ENCODE peak calls at places on chromosomes 2 and 18, in four cellular contexts. W, L, Y and U are unnamed samples. For H3K36me3, the result is how much of the 10 kb centered on the place peaks cover.

GRCh38 chr2:61419570-61419969 is 51.3 kb downstream of the USP34 start:
- DNase-seq in L (no peak), Y (no peak), W (no peak), U (no peak)

GRCh38 chr18:48408111-48408726 is 964 bp downstream of the ZBTB7C start:
- DNase-seq in W (no peak), L (no peak), Y (peak), U (no peak)

GRCh38 chr18:56060967-56061541 is 473.1 kb upstream of the TCF4 start:
- DNase-seq in L (no peak), W (no peak), Y (no peak), U (no peak)

GRCh38 chr2:122055541-122055940 is 300.1 kb downstream of the TSN start:
- DNase-seq in Y (no peak), W (no peak), L (no peak), U (no peak)

GRCh38 chr2:38298539-38298938 is 78.5 kb downstream of the ATL2 start:
- DNase-seq in L (no peak), W (no peak), Y (no peak), U (no peak)

GRCh38 chr2:171747371-171747770 is 60.1 kb downstream of the DYNC1I2 start:
- DNase-seq in L (no peak), W (no peak), Y (no peak), U (no peak)

GRCh38 chr2:222193328-222194008 is 105.3 kb downstream of the PAX3 start:
- DNase-seq in L (no peak), W (no peak), Y (no peak), U (no peak)

GRCh38 chr2:83370419-83370762 is 1088.7 kb downstream of the SUCLG1 start:
- DNase-seq in Y (no peak), W (no peak), L (no peak), U (no peak)

GRCh38 chr2:9135804-9136558 is 70.6 kb upstream of the ASAP2 start:
- DNase-seq in L (no peak), W (no peak), Y (no peak), U (no peak)

GRCh38 chr18:40357536-40357935 is 1597.5 kb upstream of the PIK3C3 start:
- DNase-seq in L (no peak), W (no peak), Y (no peak), U (no peak)

GRCh38 chr2:24164416-24164973 is 10.4 kb upstream of the FAM228A start:
- DNase-seq in L (no peak), W (no peak), Y (no peak), U (no peak)

GRCh38 chr2:134988994-134989605 is 58.1 kb downstream of the MAP3K19 start:
- DNase-seq in L (no peak), Y (no peak), W (peak), U (no peak)

GRCh38 chr2:85780316-85781092 is 26.7 kb downstream of the ATOH8 start:
- DNase-seq in Y (peak), W (no peak), L (no peak), U (no peak)

GRCh38 chr2:46338674-46339073 is 41.5 kb downstream of the EPAS1 start:
- DNase-seq in W (no peak), L (no peak), Y (no peak), U (no peak)

GRCh38 chr18:25169701-25170100 is 182.3 kb downstream of the ZNF521 start:
- DNase-seq in Y (no peak), W (no peak), L (no peak), U (no peak)

GRCh38 chr18:52322307-52322706 is 17.7 kb upstream of the DCC start:
- DNase-seq in Y (no peak), W (no peak), L (no peak), U (no peak)

GRCh38 chr18:58784601-58785137 is 80.0 kb upstream of the ZNF532 start:
- DNase-seq in W (no peak), L (no peak), Y (no peak), U (no peak)

GRCh38 chr2:112149194-112149593 is 11.0 kb downstream of the FBLN7 start:
- DNase-seq in W (no peak), L (no peak), Y (no peak), U (no peak)

GRCh38 chr18:31243740-31244512 is 74.0 kb upstream of the DSG1 start:
- DNase-seq in W (no peak), Y (no peak), L (no peak), U (no peak)

GRCh38 chr2:121902171-121902591 is 146.7 kb downstream of the TSN start:
- DNase-seq in W (no peak), Y (no peak), L (no peak), U (no peak)

GRCh38 chr2:85272357-85272756 is 55.4 kb downstream of the TGOLN2 start:
- DNase-seq in L (no peak), W (no peak), Y (no peak), U (no peak)

GRCh38 chr18:22176622-22177495 is 7.5 kb downstream of the GATA6 start:
- DNase-seq in L (no peak), W (no peak), Y (no peak), U (no peak)

GRCh38 chr2:130819226-130819914 is 17.3 kb upstream of the ARHGEF4 start:
- DNase-seq in Y (no peak), L (no peak), W (no peak), U (no peak)

GRCh38 chr2:189092936-189093335 is 86.6 kb downstream of the COL5A2 start:
- DNase-seq in Y (peak), W (no peak), L (no peak), U (peak)

GRCh38 chr2:173502296-173502695 is 147.6 kb downstream of the CDCA7 start:
- DNase-seq in Y (no peak), L (no peak), W (no peak), U (no peak)

GRCh38 chr2:241656190-241656741 is 18.8 kb downstream of the ATG4B start:
- DNase-seq in Y (no peak), W (no peak), L (no peak), U (no peak)

GRCh38 chr2:241660593-241661213 is 23.2 kb downstream of the ATG4B start:
- DNase-seq in L (no peak), Y (no peak), W (no peak), U (no peak)

GRCh38 chr2:241657851-241658254 is 20.4 kb downstream of the ATG4B start:
- DNase-seq in L (no peak), Y (no peak), W (no peak), U (no peak)

GRCh38 chr2:241658296-241658695 is 20.8 kb downstream of the ATG4B start:
- DNase-seq in W (no peak), Y (no peak), L (no peak), U (no peak)

DNA sequence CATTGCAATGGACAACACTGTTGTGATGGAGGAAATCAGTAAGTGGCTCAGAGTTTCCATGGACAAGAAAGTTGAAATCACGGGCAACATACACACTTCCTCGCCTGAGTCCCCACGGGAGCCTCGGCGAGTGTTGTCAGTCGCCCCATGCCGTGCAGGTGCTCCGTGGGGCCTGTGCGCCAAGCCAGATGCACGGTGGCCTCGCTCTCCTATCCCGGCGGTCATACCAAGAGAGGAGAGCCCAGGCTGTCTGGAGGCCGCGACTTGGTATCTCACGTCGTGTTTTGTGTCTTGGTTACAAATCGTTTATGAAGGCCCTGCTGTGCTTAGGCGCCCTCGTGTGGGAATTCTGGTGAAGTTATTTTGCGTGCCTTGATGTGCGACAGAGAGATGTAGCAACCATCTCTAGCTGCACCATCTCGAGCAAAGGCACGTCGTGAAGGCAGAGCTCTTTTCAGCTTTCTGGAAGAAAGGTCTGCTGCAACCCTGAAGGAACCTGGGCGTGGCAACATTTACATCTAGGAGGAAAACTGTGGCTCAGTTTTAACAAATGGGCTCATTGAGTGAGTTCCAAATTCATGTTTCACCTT is 21.8 kb downstream of the ATG4B start:
- DNase-seq in L (no peak), W (peak), Y (no peak), U (peak)
- H3K36me3 ChIP-seq in L (under half), W (under half), Y (under half), U (under half)

GRCh38 chr2:239181074-239181581 is 219.7 kb downstream of the HDAC4 start:
- DNase-seq in L (no peak), W (no peak), Y (no peak), U (no peak)
- H3K36me3 ChIP-seq in L (under half), W (under half), Y (under half), U (under half)

GRCh38 chr2:157424374-157424773 is 19.5 kb downstream of the CYTIP start:
- DNase-seq in W (no peak), L (no peak), Y (no peak), U (no peak)

GRCh38 chr2:157428500-157429175 is 15.3 kb downstream of the CYTIP start:
- DNase-seq in Y (no peak), W (no peak), L (no peak), U (no peak)

GRCh38 chr2:157427922-157428303 is 16.0 kb downstream of the CYTIP start:
- DNase-seq in L (no peak), W (no peak), Y (no peak), U (no peak)

GRCh38 chr2:157427003-157427921 is 16.6 kb downstream of the CYTIP start:
- DNase-seq in Y (no peak), W (no peak), L (no peak), U (no peak)

DNA sequence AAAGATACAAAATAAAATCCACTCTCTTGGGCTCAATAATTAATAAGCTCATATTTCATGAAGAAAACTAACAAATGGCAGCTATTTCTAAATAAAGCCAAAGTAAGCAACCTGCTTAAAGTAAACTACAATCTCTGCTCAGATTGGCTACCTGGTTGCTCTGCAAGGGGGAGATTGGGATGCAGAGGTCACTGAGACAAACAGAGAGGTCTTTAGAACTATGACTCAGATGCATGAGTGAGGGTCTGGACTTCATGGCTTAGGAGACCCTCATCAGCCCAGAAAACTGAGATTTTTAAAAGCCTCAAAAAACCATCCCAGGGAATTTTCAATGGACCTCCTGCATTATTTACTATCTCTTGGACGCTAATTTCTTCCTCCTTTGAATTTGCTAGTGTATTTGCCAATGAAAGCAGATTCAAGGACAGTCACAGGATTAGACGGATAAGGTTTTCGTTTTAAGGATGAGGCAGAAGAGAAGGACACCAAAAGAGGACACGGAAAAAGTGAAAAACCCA is 17.4 kb downstream of the CYTIP start:
- DNase-seq in L (no peak), W (no peak), Y (no peak), U (no peak)
- H3K36me3 ChIP-seq in L (under half), W (under half), Y (under half), U (under half)

GRCh38 chr18:50906843-50907242 is 27.9 kb downstream of the ME2 start:
- DNase-seq in L (no peak), W (no peak), Y (no peak), U (no peak)
- H3K36me3 ChIP-seq in L (under half), W (under half), Y (under half), U (under half)

GRCh38 chr2:237932731-237933131 is 34.1 kb upstream of the UBE2F start:
- DNase-seq in W (no peak), L (no peak), Y (no peak), U (no peak)
- H3K36me3 ChIP-seq in W (under half), L (under half), Y (under half), U (under half)

GRCh38 chr2:196143641-196144236 is 27.6 kb downstream of the STK17B start:
- DNase-seq in W (no peak), Y (no peak), L (no peak), U (no peak)
- H3K36me3 ChIP-seq in W (under half), Y (under half), L (under half), U (under half)

GRCh38 chr2:182943339-182943738 is 76.9 kb upstream of the FRZB start:
- DNase-seq in W (no peak), L (no peak), Y (no peak), U (no peak)
- H3K36me3 ChIP-seq in W (under half), L (under half), Y (under half), U (under half)

DNA sequence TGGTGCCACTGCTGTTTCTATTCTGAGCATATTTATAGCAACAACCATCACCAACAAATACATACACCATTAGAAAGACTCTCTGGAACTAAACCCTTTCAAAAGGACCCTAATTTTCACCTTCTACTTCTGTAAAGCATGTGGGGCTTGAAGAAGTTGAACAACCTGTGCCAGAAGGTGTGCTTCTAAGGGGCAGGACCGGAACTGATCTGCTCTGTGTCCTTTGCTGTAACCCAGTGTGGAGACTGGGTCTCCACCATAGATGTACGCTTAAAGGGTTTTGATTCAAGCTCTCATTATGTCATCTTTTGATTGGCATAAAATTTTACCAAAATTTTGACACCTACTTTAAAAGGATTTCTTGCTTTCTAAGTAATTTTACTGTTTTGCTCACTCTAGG is 40.3 kb downstream of the WDR43 start:
- DNase-seq in L (no peak), W (no peak), Y (no peak), U (no peak)
- H3K36me3 ChIP-seq in L (under half), W (half or more), Y (under half), U (half or more)

DNA sequence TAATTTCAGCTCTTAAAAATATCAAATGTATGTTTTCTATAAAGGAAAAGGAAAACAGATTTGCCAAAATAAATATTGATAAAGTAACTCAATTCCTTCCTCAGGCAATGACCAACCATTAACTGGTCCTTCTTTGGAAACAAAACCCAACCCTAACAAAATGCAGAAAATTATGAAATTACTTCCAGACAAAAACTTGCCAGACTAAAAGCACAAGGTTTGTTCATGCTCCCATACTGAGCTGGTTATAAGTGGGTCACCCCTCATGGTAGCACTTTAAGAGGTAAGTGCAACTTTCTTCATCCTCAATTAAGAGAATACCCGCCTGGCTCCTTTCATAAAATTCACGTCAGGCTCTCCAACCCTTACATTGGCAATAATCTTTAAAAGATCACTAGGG is 31.1 kb upstream of the TTC32 start:
- DNase-seq in W (peak), Y (no peak), L (no peak), U (no peak)
- H3K36me3 ChIP-seq in W (under half), Y (under half), L (under half), U (under half)

GRCh38 chr2:241680044-241680443 is 6.6 kb downstream of the DTYMK start:
- DNase-seq in Y (no peak), W (no peak), L (no peak), U (no peak)
- H3K36me3 ChIP-seq in Y (under half), W (under half), L (under half), U (under half)